ENCODE peak calls at places on chromosomes 11 and 22, in seven cellular contexts. W, Z, L, X, N, O and T are unnamed samples. For H3K9me3, the result is how much of the 10 kb centered on the place peaks cover.

GRCh38 chr11:84358034-84358433 is 1071.9 kb upstream of the CCDC90B start:
- DNase-seq in W (no peak), Z (no peak), L (no peak), X (no peak), N (no peak), O (no peak), T (no peak)

GRCh38 chr11:64522036-64522435 is 69.0 kb upstream of the SLC22A12 start:
- DNase-seq in W (no peak), Z (no peak), L (no peak), X (no peak), N (no peak), O (no peak), T (no peak)

GRCh38 chr22:49300951-49301397 is 526.7 kb downstream of the BRD1 start:
- DNase-seq in W (no peak), Z (no peak), L (no peak), X (no peak), N (no peak), O (no peak), T (no peak)

GRCh38 chr11:108199446-108200321 is 22.8 kb downstream of the NPAT start:
- DNase-seq in W (peak), Z (no peak), L (no peak), X (no peak), N (no peak), O (peak), T (no peak)

GRCh38 chr22:27881404-27881803 is 37.7 kb downstream of the PITPNB start:
- DNase-seq in W (no peak), Z (peak), L (peak), X (no peak), N (peak), O (no peak), T (no peak)

GRCh38 chr11:62905286-62905685 is 15.9 kb downstream of the CHRM1 start:
- DNase-seq in W (no peak), Z (no peak), L (no peak), X (no peak), N (no peak), O (no peak), T (no peak)

GRCh38 chr22:44214764-44215163 is 34.0 kb downstream of the PARVG start:
- DNase-seq in W (no peak), Z (no peak), L (no peak), X (no peak), N (no peak), O (no peak), T (no peak)

GRCh38 chr11:20474951-20475517 is 87.5 kb downstream of the PRMT3 start:
- DNase-seq in W (no peak), Z (no peak), L (no peak), X (no peak), N (no peak), O (no peak), T (no peak)

DNA sequence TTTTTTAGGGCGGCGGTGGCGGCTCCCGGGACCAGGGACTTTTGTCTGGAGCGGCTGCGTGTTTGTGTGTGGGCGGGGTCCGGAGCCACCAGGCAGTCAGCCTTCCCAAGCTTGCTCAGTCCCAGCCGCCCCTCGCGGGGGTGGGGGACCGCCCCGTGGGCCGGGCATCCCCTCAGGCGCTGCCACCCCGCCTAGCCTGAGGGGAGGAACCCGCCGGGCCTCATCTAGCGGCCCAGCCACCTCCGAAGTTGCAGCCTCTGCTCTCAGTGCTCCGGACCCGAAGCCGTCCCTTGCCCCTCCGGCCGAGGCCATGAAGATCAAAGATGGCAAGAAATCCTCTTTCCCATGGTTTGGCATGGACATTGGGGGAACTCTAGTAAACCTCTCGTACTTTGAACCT is 235.2 kb downstream of the OR4C45 start:
- DNase-seq in W (peak), Z (no peak), L (no peak), X (no peak), N (no peak), O (no peak), T (no peak)
- H3K9me3 ChIP-seq in W (under half), Z (under half), L (under half), X (under half), N (under half), O (under half), T (under half)

DNA sequence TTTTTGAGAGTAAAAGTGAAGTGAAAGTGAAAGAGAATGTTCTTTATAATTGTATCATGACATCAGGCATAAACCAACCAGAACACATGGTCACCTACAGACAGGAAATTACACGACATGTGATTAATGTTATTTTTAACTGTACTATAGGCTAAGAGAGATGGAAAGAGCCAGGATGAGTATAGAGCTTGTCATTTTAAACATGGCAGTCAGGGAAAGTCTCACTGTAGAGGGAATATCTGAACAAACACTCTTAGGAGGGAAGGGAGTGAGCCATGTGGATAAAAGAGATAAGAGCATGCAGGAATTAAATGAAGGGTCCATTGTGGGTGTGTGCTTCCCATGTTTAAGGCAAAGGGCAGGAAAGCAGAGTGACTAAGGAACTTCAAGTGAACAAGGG is 599.1 kb upstream of the FAT3 start:
- DNase-seq in W (no peak), Z (no peak), L (no peak), X (no peak), N (no peak), O (no peak), T (no peak)
- H3K9me3 ChIP-seq in W (under half), Z (under half), L (under half), X (under half), N (under half), O (under half), T (under half)

DNA sequence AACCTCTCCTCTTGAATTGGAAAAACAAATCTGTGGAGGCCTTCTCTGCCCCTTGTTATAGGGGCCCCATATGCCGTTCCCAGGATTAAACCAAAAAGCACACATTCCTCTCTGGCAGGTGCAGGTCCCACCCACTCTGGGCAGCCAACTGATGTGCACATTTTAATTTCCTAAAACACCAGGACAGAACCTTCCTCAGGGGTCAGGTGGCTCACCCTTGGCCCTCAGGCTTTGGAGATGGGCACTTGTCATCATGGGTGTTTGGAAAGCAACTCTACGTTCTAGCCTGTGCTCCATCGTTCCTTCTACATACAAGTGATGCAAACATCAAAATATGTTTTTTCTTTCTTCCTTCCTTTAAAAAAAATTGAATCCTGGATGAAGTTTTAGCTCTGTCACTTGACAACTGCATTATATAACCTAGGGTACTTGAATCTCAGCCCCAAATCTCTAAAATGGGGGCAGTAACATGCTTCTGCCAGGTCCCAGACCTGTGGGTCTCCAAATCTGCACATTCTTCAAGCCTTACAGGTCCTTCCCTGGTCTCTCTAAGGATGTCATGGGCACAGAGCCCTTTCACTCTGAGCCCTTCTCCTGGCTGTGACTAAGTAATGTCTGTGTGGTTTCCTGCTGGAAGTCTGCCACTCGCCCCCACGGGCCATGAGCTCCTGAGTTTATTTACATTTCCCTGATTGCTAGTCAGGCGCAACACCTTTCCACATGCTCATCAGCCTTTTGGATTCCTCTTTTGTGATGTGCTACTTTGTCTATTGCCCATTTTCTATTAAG is 43.8 kb downstream of the KCNQ1OT1 start:
- DNase-seq in W (peak), Z (peak), L (no peak), X (no peak), N (no peak), O (no peak), T (no peak)
- H3K9me3 ChIP-seq in W (under half), Z (under half), L (under half), X (under half), N (half or more), O (under half), T (under half)

DNA sequence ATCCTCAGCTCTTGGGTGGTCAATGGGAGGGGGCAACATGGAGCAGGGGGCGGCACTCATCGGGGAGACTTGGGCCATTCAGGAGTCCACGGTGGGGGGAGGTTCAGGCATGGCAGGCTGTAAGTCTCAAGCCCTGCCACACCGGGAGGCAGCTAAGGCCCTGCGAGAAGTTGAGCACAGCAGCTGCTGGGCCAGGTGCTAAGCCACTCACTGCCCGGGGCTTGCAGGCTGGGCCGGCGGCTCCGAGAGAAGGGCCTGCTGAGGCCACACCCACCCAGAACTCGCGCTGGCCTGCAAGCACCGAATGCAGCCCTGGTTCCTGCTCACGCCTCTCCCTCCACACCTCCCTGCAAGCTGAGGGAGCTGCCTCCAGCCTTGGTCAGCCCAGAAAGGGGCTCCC is 131.4 kb downstream of the OR4C45 start:
- DNase-seq in W (no peak), Z (no peak), L (no peak), X (no peak), N (no peak), O (no peak), T (no peak)
- H3K9me3 ChIP-seq in W (under half), Z (under half), L (under half), X (under half), N (under half), O (under half), T (under half)

GRCh38 chr22:47284822-47285221 is 522.4 kb downstream of the TBC1D22A start:
- DNase-seq in W (no peak), Z (no peak), L (no peak), X (no peak), N (no peak), O (no peak), T (no peak)
- H3K9me3 ChIP-seq in W (under half), Z (under half), L (under half), X (under half), N (under half), O (under half), T (under half)